ENCODE peak calls at places on chromosomes 12 and 14, in eight cellular contexts. One of them, this sample, is unnamed.
A peak's percentile ranks its signal among the peaks of the same experiment; 100 is the strongest.

GRCh38 chr14:63875311-63875710 is 22.5 kb downstream of the SYNE2 start:
- DNase-seq in left colon: peak; percentile 70
- DNase-seq in caudate nucleus: no peak
- DNase-seq in AG08395: no peak
- DNase-seq in NCI-H1436: no peak
- DNase-seq in NCI-H774: no peak
- DNase-seq in NCI-H345: no peak
- DNase-seq in body of pancreas: no peak
- DNase-seq in this sample: no peak

GRCh38 chr14:77309122-77309521 is 11.6 kb downstream of the POMT2 start:
- DNase-seq in caudate nucleus: no peak
- DNase-seq in NCI-H1436: no peak
- DNase-seq in NCI-H345: no peak
- DNase-seq in left colon: no peak
- DNase-seq in body of pancreas: no peak
- DNase-seq in NCI-H774: no peak
- DNase-seq in AG08395: no peak
- DNase-seq in this sample: no peak

GRCh38 chr12:116513944-116514343 is 45.2 kb upstream of the MAP1LC3B2 start:
- DNase-seq in caudate nucleus: no peak
- DNase-seq in body of pancreas: no peak
- DNase-seq in NCI-H345: no peak
- DNase-seq in NCI-H774: no peak
- DNase-seq in left colon: no peak
- DNase-seq in AG08395: no peak
- DNase-seq in NCI-H1436: no peak
- DNase-seq in this sample: no peak

GRCh38 chr12:131111446-131111845 is 157.7 kb downstream of the ADGRD1 start:
- DNase-seq in caudate nucleus: no peak
- DNase-seq in left colon: no peak
- DNase-seq in NCI-H1436: no peak
- DNase-seq in NCI-H774: no peak
- DNase-seq in body of pancreas: no peak
- DNase-seq in NCI-H345: no peak
- DNase-seq in AG08395: no peak
- DNase-seq in this sample: no peak

GRCh38 chr12:49706351-49707126 is 666 bp downstream of the FMNL3 start:
- DNase-seq in AG08395: peak; percentile 20
- DNase-seq in NCI-H1436: peak; percentile 20
- DNase-seq in body of pancreas: no peak
- DNase-seq in NCI-H774: no peak
- DNase-seq in NCI-H345: no peak
- DNase-seq in left colon: peak; percentile 25
- DNase-seq in caudate nucleus: peak; percentile 56
- DNase-seq in this sample: peak; percentile 56

GRCh38 chr12:25585021-25585523 is 32.0 kb upstream of the LMNTD1 start:
- DNase-seq in body of pancreas: peak; percentile 21
- DNase-seq in NCI-H1436: no peak
- DNase-seq in NCI-H774: no peak
- DNase-seq in NCI-H345: no peak
- DNase-seq in left colon: no peak
- DNase-seq in AG08395: peak; percentile 20
- DNase-seq in caudate nucleus: no peak
- DNase-seq in this sample: no peak

GRCh38 chr12:271165-271564 is 8.5 kb upstream of the SLC6A13 start:
- DNase-seq in NCI-H1436: no peak
- DNase-seq in AG08395: no peak
- DNase-seq in NCI-H774: no peak
- DNase-seq in left colon: no peak
- DNase-seq in body of pancreas: no peak
- DNase-seq in NCI-H345: no peak
- DNase-seq in caudate nucleus: no peak
- DNase-seq in this sample: no peak

GRCh38 chr12:19287302-19287701 is 152.0 kb upstream of the AEBP2 start:
- DNase-seq in caudate nucleus: no peak
- DNase-seq in body of pancreas: no peak
- DNase-seq in NCI-H1436: no peak
- DNase-seq in left colon: no peak
- DNase-seq in NCI-H774: no peak
- DNase-seq in NCI-H345: no peak
- DNase-seq in AG08395: no peak
- DNase-seq in this sample: no peak

GRCh38 chr12:126936181-126936851 is 1330.7 kb upstream of the TMEM132C start:
- DNase-seq in NCI-H345: no peak
- DNase-seq in NCI-H1436: no peak
- DNase-seq in caudate nucleus: peak; percentile 35
- DNase-seq in left colon: peak; percentile 37
- DNase-seq in NCI-H774: no peak
- DNase-seq in body of pancreas: peak; percentile 62
- DNase-seq in AG08395: peak; percentile 3
- DNase-seq in this sample: peak; percentile 59

GRCh38 chr12:29439506-29439905 is 58.0 kb downstream of the OVCH1 start:
- DNase-seq in NCI-H1436: no peak
- DNase-seq in AG08395: no peak
- DNase-seq in caudate nucleus: no peak
- DNase-seq in left colon: no peak
- DNase-seq in body of pancreas: no peak
- DNase-seq in NCI-H774: no peak
- DNase-seq in NCI-H345: no peak
- DNase-seq in this sample: no peak

GRCh38 chr12:120800665-120801064 is 75.0 kb downstream of the ACADS start:
- DNase-seq in NCI-H345: no peak
- DNase-seq in NCI-H1436: no peak
- DNase-seq in AG08395: no peak
- DNase-seq in caudate nucleus: no peak
- DNase-seq in NCI-H774: no peak
- DNase-seq in left colon: no peak
- DNase-seq in body of pancreas: no peak
- DNase-seq in this sample: no peak

GRCh38 chr12:55724226-55724939 is 4.2 kb downstream of the RDH5 start:
- DNase-seq in body of pancreas: peak; percentile 77
- DNase-seq in left colon: peak; percentile 76
- DNase-seq in NCI-H345: peak; percentile 39
- DNase-seq in caudate nucleus: peak; percentile 27
- DNase-seq in NCI-H774: peak; percentile 27
- DNase-seq in NCI-H1436: peak; percentile 41
- DNase-seq in AG08395: no peak
- DNase-seq in this sample: peak; percentile 84

GRCh38 chr12:56034586-56035332 is 7.0 kb upstream of the RPS26 start:
- DNase-seq in NCI-H774: no peak
- DNase-seq in NCI-H345: no peak
- DNase-seq in body of pancreas: no peak
- DNase-seq in caudate nucleus: no peak
- DNase-seq in left colon: no peak
- DNase-seq in AG08395: no peak
- DNase-seq in NCI-H1436: no peak
- DNase-seq in this sample: no peak

GRCh38 chr12:48054955-48055821 is 50.7 kb downstream of the SENP1 start:
- DNase-seq in NCI-H774: no peak
- DNase-seq in left colon: no peak
- DNase-seq in NCI-H345: no peak
- DNase-seq in NCI-H1436: no peak
- DNase-seq in caudate nucleus: no peak
- DNase-seq in body of pancreas: no peak
- DNase-seq in AG08395: no peak
- DNase-seq in this sample: no peak

GRCh38 chr12:99619389-99620158 is 28.0 kb upstream of the GARIN6 start:
- DNase-seq in NCI-H1436: peak; percentile 35
- DNase-seq in left colon: no peak
- DNase-seq in caudate nucleus: no peak
- DNase-seq in AG08395: peak; percentile 33
- DNase-seq in body of pancreas: no peak
- DNase-seq in NCI-H345: no peak
- DNase-seq in NCI-H774: no peak
- DNase-seq in this sample: no peak

GRCh38 chr14:90475298-90475697 is 78.5 kb downstream of the CALM1 start:
- DNase-seq in body of pancreas: no peak
- DNase-seq in left colon: no peak
- DNase-seq in AG08395: no peak
- DNase-seq in caudate nucleus: no peak
- DNase-seq in NCI-H774: no peak
- DNase-seq in NCI-H345: no peak
- DNase-seq in NCI-H1436: no peak
- DNase-seq in this sample: no peak

GRCh38 chr12:104686196-104686595 is 229.4 kb downstream of the CHST11 start:
- DNase-seq in AG08395: peak; percentile 50
- DNase-seq in NCI-H774: no peak
- DNase-seq in NCI-H345: no peak
- DNase-seq in left colon: no peak
- DNase-seq in NCI-H1436: no peak
- DNase-seq in body of pancreas: no peak
- DNase-seq in caudate nucleus: no peak
- DNase-seq in this sample: no peak

GRCh38 chr14:76473381-76474263 is 97.7 kb downstream of the ESRRB start:
- DNase-seq in left colon: no peak
- DNase-seq in NCI-H774: no peak
- DNase-seq in NCI-H1436: no peak
- DNase-seq in AG08395: no peak
- DNase-seq in caudate nucleus: no peak
- DNase-seq in NCI-H345: no peak
- DNase-seq in body of pancreas: no peak
- DNase-seq in this sample: peak; percentile 65

GRCh38 chr12:132453361-132454133 is 36.4 kb upstream of the FBRSL1 start:
- DNase-seq in NCI-H1436: no peak
- DNase-seq in AG08395: peak; percentile 57
- DNase-seq in NCI-H345: no peak
- DNase-seq in left colon: no peak
- DNase-seq in caudate nucleus: no peak
- DNase-seq in body of pancreas: no peak
- DNase-seq in NCI-H774: no peak
- DNase-seq in this sample: no peak

GRCh38 chr14:95885278-95885677 is 8.6 kb downstream of the TUNAR start:
- DNase-seq in left colon: no peak
- DNase-seq in NCI-H774: no peak
- DNase-seq in body of pancreas: no peak
- DNase-seq in AG08395: no peak
- DNase-seq in NCI-H1436: no peak
- DNase-seq in caudate nucleus: peak; percentile 35
- DNase-seq in NCI-H345: no peak
- DNase-seq in this sample: no peak

GRCh38 chr14:96176275-96176674 is 28.4 kb upstream of the BDKRB2 start:
- DNase-seq in NCI-H1436: no peak
- DNase-seq in NCI-H345: no peak
- DNase-seq in NCI-H774: no peak
- DNase-seq in body of pancreas: no peak
- DNase-seq in AG08395: peak; percentile 91
- DNase-seq in left colon: peak; percentile 15
- DNase-seq in caudate nucleus: no peak
- DNase-seq in this sample: no peak

GRCh38 chr14:101347893-101348777 is 213.2 kb upstream of the DIO3 start:
- DNase-seq in NCI-H1436: no peak
- DNase-seq in left colon: no peak
- DNase-seq in caudate nucleus: no peak
- DNase-seq in AG08395: no peak
- DNase-seq in NCI-H345: no peak
- DNase-seq in NCI-H774: no peak
- DNase-seq in body of pancreas: no peak
- DNase-seq in this sample: no peak

GRCh38 chr12:132560421-132560830 is 50.0 kb downstream of the LRCOL1 start:
- DNase-seq in body of pancreas: peak; percentile 37
- DNase-seq in left colon: no peak
- DNase-seq in NCI-H774: no peak
- DNase-seq in caudate nucleus: no peak
- DNase-seq in NCI-H345: peak; percentile 42
- DNase-seq in AG08395: no peak
- DNase-seq in NCI-H1436: no peak
- DNase-seq in this sample: no peak

GRCh38 chr14:92946847-92947545 is 24.0 kb downstream of the CHGA start:
- DNase-seq in body of pancreas: no peak
- DNase-seq in NCI-H774: no peak
- DNase-seq in NCI-H1436: no peak
- DNase-seq in AG08395: no peak
- DNase-seq in NCI-H345: no peak
- DNase-seq in left colon: no peak
- DNase-seq in caudate nucleus: no peak
- DNase-seq in this sample: peak; percentile 34

GRCh38 chr14:61609143-61609851 is 86.0 kb upstream of the HIF1A start:
- DNase-seq in NCI-H1436: no peak
- DNase-seq in NCI-H774: peak; percentile 20
- DNase-seq in AG08395: peak; percentile 14
- DNase-seq in caudate nucleus: peak; percentile 25
- DNase-seq in body of pancreas: no peak
- DNase-seq in left colon: no peak
- DNase-seq in NCI-H345: peak; percentile 18
- DNase-seq in this sample: peak; percentile 63

GRCh38 chr12:25023808-25024207 is 74.9 kb upstream of the BCAT1 start:
- DNase-seq in AG08395: no peak
- DNase-seq in NCI-H345: no peak
- DNase-seq in caudate nucleus: no peak
- DNase-seq in NCI-H1436: no peak
- DNase-seq in left colon: no peak
- DNase-seq in body of pancreas: no peak
- DNase-seq in NCI-H774: no peak
- DNase-seq in this sample: no peak

GRCh38 chr12:39012870-39013269 is 107.5 kb upstream of the CPNE8 start:
- DNase-seq in body of pancreas: no peak
- DNase-seq in NCI-H774: no peak
- DNase-seq in NCI-H1436: no peak
- DNase-seq in NCI-H345: no peak
- DNase-seq in left colon: no peak
- DNase-seq in AG08395: no peak
- DNase-seq in caudate nucleus: no peak
- DNase-seq in this sample: no peak

GRCh38 chr12:100234166-100234565 is 32.7 kb downstream of the DEPDC4 start:
- DNase-seq in body of pancreas: no peak
- DNase-seq in NCI-H774: no peak
- DNase-seq in AG08395: peak; percentile 10
- DNase-seq in left colon: no peak
- DNase-seq in NCI-H345: no peak
- DNase-seq in caudate nucleus: no peak
- DNase-seq in NCI-H1436: no peak
- DNase-seq in this sample: no peak

GRCh38 chr14:81235096-81235495 is 14.3 kb upstream of the GTF2A1 start:
- DNase-seq in left colon: no peak
- DNase-seq in NCI-H774: no peak
- DNase-seq in AG08395: no peak
- DNase-seq in caudate nucleus: no peak
- DNase-seq in NCI-H345: no peak
- DNase-seq in NCI-H1436: no peak
- DNase-seq in body of pancreas: no peak
- DNase-seq in this sample: no peak

GRCh38 chr12:95107362-95107761 is 33.9 kb upstream of the NR2C1 start:
- DNase-seq in body of pancreas: no peak
- DNase-seq in left colon: no peak
- DNase-seq in NCI-H774: no peak
- DNase-seq in NCI-H345: no peak
- DNase-seq in AG08395: no peak
- DNase-seq in caudate nucleus: no peak
- DNase-seq in NCI-H1436: no peak
- DNase-seq in this sample: no peak

GRCh38 chr14:36905272-36906046 is 243.8 kb downstream of the PAX9 start:
- DNase-seq in NCI-H774: no peak
- DNase-seq in NCI-H1436: no peak
- DNase-seq in left colon: no peak
- DNase-seq in NCI-H345: no peak
- DNase-seq in body of pancreas: no peak
- DNase-seq in AG08395: no peak
- DNase-seq in caudate nucleus: no peak
- DNase-seq in this sample: no peak

GRCh38 chr12:52912711-52913423 is 8.0 kb upstream of the KRT8 start:
- DNase-seq in NCI-H345: peak; percentile 77
- DNase-seq in left colon: peak; percentile 97
- DNase-seq in NCI-H1436: no peak
- DNase-seq in NCI-H774: no peak
- DNase-seq in body of pancreas: peak; percentile 70
- DNase-seq in caudate nucleus: no peak
- DNase-seq in AG08395: no peak
- DNase-seq in this sample: no peak

GRCh38 chr12:80040075-80040738 is 59.1 kb upstream of the OTOGL start:
- DNase-seq in AG08395: no peak
- DNase-seq in NCI-H1436: no peak
- DNase-seq in NCI-H774: no peak
- DNase-seq in caudate nucleus: no peak
- DNase-seq in left colon: no peak
- DNase-seq in NCI-H345: no peak
- DNase-seq in body of pancreas: no peak
- DNase-seq in this sample: no peak

GRCh38 chr14:58878740-58879139 is 241.0 kb downstream of the DACT1 start:
- DNase-seq in AG08395: no peak
- DNase-seq in left colon: no peak
- DNase-seq in caudate nucleus: no peak
- DNase-seq in NCI-H345: no peak
- DNase-seq in NCI-H774: no peak
- DNase-seq in NCI-H1436: no peak
- DNase-seq in body of pancreas: no peak
- DNase-seq in this sample: no peak

This sample was measured in Right ventricle myocardium superior.